ENCODE peak calls at places on chromosomes 12 and 14, in four cellular contexts. O is NCI-H1105 treated with DMSO at 0.1 percent for 48 hours, D is B cell, F is EL. U is an unnamed sample.

GRCh38 chr12:57848208-57848607 is 1.7 kb upstream of the CTDSP2 start:
- DNase-seq in O (no peak), D (no peak), F (no peak), U (no peak)

GRCh38 chr12:26823391-26823790 is 9.6 kb downstream of the ITPR2 start:
- DNase-seq in O (no peak), D (no peak), F (peak; percentile 44), U (no peak)

GRCh38 chr14:64510825-64511679 is 6.5 kb downstream of the ZBTB1 start:
- DNase-seq in O (peak; percentile 69), D (peak; percentile 72), F (peak; percentile 75), U (peak; percentile 73)

GRCh38 chr12:104909761-104910160 is 48.3 kb downstream of the SLC41A2 start:
- DNase-seq in O (no peak), D (no peak), F (no peak), U (no peak)

GRCh38 chr12:43766291-43766690 is 7.5 kb downstream of the IRAK4 start:
- DNase-seq in O (no peak), D (no peak), F (peak; percentile 39), U (no peak)

GRCh38 chr12:19120795-19121194 is 8.7 kb upstream of the PLEKHA5 start:
- DNase-seq in O (no peak), D (no peak), F (peak; percentile 38), U (no peak)

GRCh38 chr12:9334026-9334692 is 126.0 kb upstream of the PZP start:
- DNase-seq in O (no peak), D (no peak), F (no peak), U (no peak)

GRCh38 chr12:81128930-81129554 is 51.2 kb downstream of the ACSS3 start:
- DNase-seq in O (peak; percentile 79), D (no peak), F (peak; percentile 43), U (no peak)

GRCh38 chr14:90883782-90884181 is 67.6 kb upstream of the TTC7B start:
- DNase-seq in O (no peak), D (no peak), F (peak; percentile 25), U (no peak)

GRCh38 chr14:99036594-99037293 is 235.3 kb downstream of the BCL11B start:
- DNase-seq in O (peak; percentile 95), D (peak; percentile 19), F (no peak), U (no peak)

GRCh38 chr14:69712637-69713088 is 54.3 kb upstream of the SRSF5 start:
- DNase-seq in O (peak; percentile 85), D (no peak), F (no peak), U (peak; percentile 95)

GRCh38 chr12:130704606-130705005 is 11.5 kb downstream of the RIMBP2 start:
- DNase-seq in O (no peak), D (peak; percentile 1), F (no peak), U (no peak)

U was measured in DMS79 treated with DMSO at 0.1 percent for 48 hours.